ENCODE peak calls at places on chromosomes 11 and 22, in nine cellular contexts. W is OCI-LY7, P is brain microvascular endothelial cell, I is retinal pigment epithelial cell, G is bronchial epithelial cell, N is endothelial cell of umbilical vein, X is epithelial cell of esophagus, E is esophagus squamous epithelium, Z is cardiac muscle cell. Y is an unnamed sample.

GRCh38 chr11:58592760-58593472 is 14.1 kb downstream of the ZFP91 start:
- DNase-seq in W (no peak), P (no peak), I (no peak), G (peak), N (no peak), X (peak), E (no peak), Z (no peak), Y (no peak)

GRCh38 chr11:5004429-5005274 is 10.0 kb downstream of the OR51L1 start:
- DNase-seq in W (peak), P (peak), I (peak), G (peak), N (peak), X (peak), E (no peak), Z (peak), Y (peak)

GRCh38 chr11:106466441-106467190 is 389.2 kb downstream of the AASDHPPT start:
- DNase-seq in W (no peak), P (peak), I (peak), G (peak), N (no peak), X (peak), E (no peak), Z (no peak), Y (peak)

GRCh38 chr11:46143049-46143806 is 22.0 kb upstream of the PHF21A start:
- DNase-seq in W (no peak), P (no peak), I (no peak), G (no peak), N (no peak), X (no peak), E (no peak), Z (no peak), Y (no peak)

GRCh38 chr11:13117344-13117743 is 108.2 kb downstream of the RASSF10 start:
- DNase-seq in W (no peak), P (no peak), I (no peak), G (peak), N (no peak), X (no peak), E (no peak), Z (no peak), Y (no peak)

GRCh38 chr11:70477607-70478006 is 79.3 kb downstream of the CTTN start:
- DNase-seq in W (no peak), P (no peak), I (no peak), G (no peak), N (no peak), X (no peak), E (no peak), Z (peak), Y (no peak)

GRCh38 chr11:70073188-70073817 is 4.8 kb upstream of the ANO1 start:
- DNase-seq in W (no peak), P (no peak), I (no peak), G (no peak), N (peak), X (no peak), E (no peak), Z (no peak), Y (no peak)

GRCh38 chr22:19619144-19620009 is 94.9 kb upstream of the SEPTIN5 start:
- DNase-seq in W (peak), P (no peak), I (no peak), G (no peak), N (peak), X (no peak), E (no peak), Z (no peak), Y (no peak)

DNA sequence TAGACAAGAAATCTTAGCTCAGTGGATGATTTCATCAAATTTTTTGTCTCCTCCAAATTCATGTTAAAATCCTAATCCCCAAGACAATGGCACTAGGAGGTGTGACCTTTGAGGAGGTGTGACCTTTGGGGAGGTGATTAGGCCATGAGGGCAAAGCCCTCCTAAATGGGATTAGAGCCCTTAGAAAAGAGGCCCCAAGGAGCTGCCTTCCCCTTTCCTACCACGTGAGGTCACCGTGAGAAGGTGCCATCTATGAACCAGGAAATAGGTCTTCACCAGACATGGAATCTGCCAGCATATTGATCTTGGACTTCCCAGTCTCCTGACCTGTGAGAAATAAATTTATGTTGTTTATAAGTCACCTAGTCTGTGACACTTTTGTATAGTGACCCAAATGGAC is 138.7 kb downstream of the TRIM29 start:
- DNase-seq in W (peak), P (no peak), I (no peak), G (peak), N (no peak), X (peak), E (no peak), Z (no peak), Y (no peak)
- TF ChIP-seq CTCF in W (peak), P (peak), I (peak), G (peak), N (no peak), X (peak), E (no peak), Z (peak), Y (no peak)

GRCh38 chr11:68002943-68003845 is 703 bp downstream of the UNC93B1 start:
- DNase-seq in W (peak), P (no peak), I (no peak), G (no peak), N (no peak), X (peak), E (no peak), Z (peak), Y (no peak)

GRCh38 chr11:68002575-68002942 is 1.3 kb downstream of the UNC93B1 start:
- DNase-seq in W (peak), P (no peak), I (no peak), G (no peak), N (no peak), X (no peak), E (no peak), Z (no peak), Y (no peak)

GRCh38 chr11:68006606-68007166 is 2.8 kb upstream of the UNC93B1 start:
- DNase-seq in W (no peak), P (no peak), I (no peak), G (no peak), N (no peak), X (no peak), E (no peak), Z (no peak), Y (no peak)

GRCh38 chr11:68003846-68004550 is at the start of gene UNC93B1:
- DNase-seq in W (peak), P (peak), I (no peak), G (peak), N (peak), X (peak), E (peak), Z (peak), Y (no peak)

DNA sequence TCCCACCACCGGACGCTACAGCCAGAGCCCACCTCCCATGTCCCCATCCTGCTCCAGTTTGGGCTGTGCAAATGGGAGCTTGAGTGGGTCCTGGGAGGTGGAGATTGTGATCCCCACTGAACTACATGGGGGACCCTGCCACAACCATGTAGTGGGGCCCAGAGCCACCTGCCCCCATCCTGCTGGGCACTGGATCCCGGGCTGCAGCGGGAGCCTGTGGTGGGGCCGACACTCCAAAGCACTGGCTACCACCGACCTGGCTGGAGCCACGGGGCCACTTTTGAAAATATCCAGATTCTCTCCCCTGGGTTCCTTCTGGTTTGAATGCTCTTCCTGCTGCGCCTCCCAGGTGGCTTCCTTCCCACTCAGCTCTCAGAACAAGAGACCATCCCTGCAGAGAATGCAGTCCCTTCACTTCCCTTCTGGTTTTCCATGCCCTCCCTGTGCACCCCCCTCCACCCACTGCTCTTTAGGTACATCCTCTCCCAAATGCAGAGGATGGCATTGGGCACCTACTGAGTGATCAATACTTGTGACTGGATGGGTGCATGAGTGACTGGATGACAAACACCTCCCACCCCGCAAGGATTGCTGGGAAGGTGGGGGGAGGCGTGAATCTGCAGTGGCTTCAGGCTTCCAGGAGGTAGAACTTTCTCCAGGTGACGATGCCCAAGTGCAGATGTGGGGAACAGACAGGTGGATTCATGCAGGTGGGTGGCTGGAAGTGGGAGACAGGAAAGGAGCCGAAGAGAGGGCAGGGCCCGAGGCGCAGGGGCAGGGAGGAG is 846 bp upstream of the UNC93B1 start:
- DNase-seq in W (no peak), P (no peak), I (no peak), G (no peak), N (no peak), X (no peak), E (no peak), Z (no peak), Y (no peak)
- H3K4me3 ChIP-seq in W (peak), P (no peak), I (no peak), G (no peak), N (no peak), X (no peak), E (peak), Z (no peak), Y (peak)

GRCh38 chr11:72570893-72571741 is 103.1 kb downstream of the PDE2A start:
- DNase-seq in W (no peak), P (no peak), I (no peak), G (no peak), N (no peak), X (no peak), E (no peak), Z (no peak), Y (no peak)

GRCh38 chr11:72574534-72575460 is 99.4 kb downstream of the PDE2A start:
- DNase-seq in W (no peak), P (no peak), I (no peak), G (no peak), N (no peak), X (no peak), E (no peak), Z (no peak), Y (no peak)

GRCh38 chr11:72574046-72574445 is 100.2 kb downstream of the PDE2A start:
- DNase-seq in W (no peak), P (no peak), I (no peak), G (no peak), N (no peak), X (no peak), E (no peak), Z (no peak), Y (no peak)

GRCh38 chr11:72575533-72576170 is 98.6 kb downstream of the PDE2A start:
- DNase-seq in W (no peak), P (no peak), I (no peak), G (no peak), N (no peak), X (no peak), E (no peak), Z (no peak), Y (no peak)

GRCh38 chr11:72573380-72573949 is 100.8 kb downstream of the PDE2A start:
- DNase-seq in W (no peak), P (peak), I (no peak), G (peak), N (peak), X (peak), E (no peak), Z (peak), Y (no peak)
- TF ChIP-seq CTCF in W (peak), P (peak), I (peak), G (peak), N (peak), X (peak), E (no peak), Z (peak), Y (peak)

DNA sequence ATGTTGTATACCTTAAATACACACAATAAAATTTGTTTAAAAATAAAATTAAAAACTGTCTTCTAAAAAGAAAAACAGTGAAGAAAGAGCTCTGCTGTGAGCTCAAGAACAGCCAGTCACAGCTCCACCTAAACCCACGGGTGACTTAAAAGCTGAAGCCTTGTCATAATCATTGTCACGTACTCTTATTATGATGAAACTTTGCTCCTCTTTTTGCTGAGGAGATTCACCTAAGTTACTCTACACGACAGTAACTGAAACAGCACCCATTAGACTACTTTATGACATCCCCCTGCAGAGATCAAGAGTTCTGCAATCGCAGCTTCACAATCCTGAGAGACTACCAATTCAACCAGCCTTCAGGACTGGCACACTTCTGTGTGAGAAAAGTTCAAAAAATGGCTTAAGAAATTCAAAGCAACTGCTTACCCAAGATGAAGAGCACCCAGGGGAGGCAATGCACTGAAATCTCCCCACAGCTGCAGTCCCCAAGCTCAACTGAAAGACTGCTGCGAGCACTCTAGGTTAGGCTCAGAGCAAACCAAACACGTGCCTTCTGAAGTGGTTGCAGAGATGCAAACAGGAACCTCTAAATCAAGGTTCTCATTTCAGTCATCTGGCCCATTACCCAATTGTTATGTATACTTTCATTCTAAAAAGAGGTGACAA is at the start of gene JAML:
- DNase-seq in W (peak), P (no peak), I (no peak), G (no peak), N (no peak), X (no peak), E (no peak), Z (no peak), Y (no peak)
- H3K4me3 ChIP-seq in W (no peak), P (no peak), I (no peak), G (no peak), N (no peak), X (no peak), E (peak), Z (no peak), Y (no peak)

GRCh38 chr11:76783294-76783900 is at the start of gene TSKU:
- DNase-seq in W (no peak), P (peak), I (no peak), G (no peak), N (no peak), X (peak), E (no peak), Z (no peak), Y (no peak)
- TF ChIP-seq CTCF in W (no peak), P (no peak), I (no peak), G (no peak), N (no peak), X (no peak), E (no peak), Z (no peak), Y (no peak)

GRCh38 chr22:29388759-29389090 is 355 bp upstream of the AP1B1 start:
- DNase-seq in W (no peak), P (no peak), I (no peak), G (no peak), N (no peak), X (no peak), E (no peak), Z (no peak), Y (no peak)
- H3K4me3 ChIP-seq in W (peak), P (peak), I (peak), G (peak), N (peak), X (peak), E (peak), Z (peak), Y (peak)

Y was measured in AG04449.